ENCODE peak calls at places on chromosomes 3 and 15, in ten cellular contexts. Y is uterus, J is sigmoid colon, Q is kidney epithelial cell, W is spleen, A is heart right ventricle, D is stomach, U is Peyer's patch, K is psoas muscle, Z is tibial artery. M is an unnamed sample. For H3K27me3, the result is how much of the 10 kb centered on the place peaks cover.

GRCh38 chr3:132134611-132135010 is 99.8 kb upstream of the CPNE4 start:
- DNase-seq in Z (no peak), D (no peak), U (no peak), Q (peak), K (no peak), J (no peak), W (no peak), A (no peak), Y (no peak), M (no peak)

GRCh38 chr3:115518100-115518852 is 105.0 kb upstream of the GAP43 start:
- DNase-seq in Y (peak), J (no peak), D (no peak), A (peak), K (peak), W (no peak), Z (no peak), U (no peak), Q (peak), M (peak)

GRCh38 chr3:141544697-141545096 is 57.9 kb downstream of the RASA2 start:
- DNase-seq in Y (no peak), Q (no peak), U (no peak), J (no peak), D (no peak), K (no peak), W (no peak), Z (no peak), A (no peak), M (no peak)

GRCh38 chr3:65030847-65031463 is 343.2 kb upstream of the ADAMTS9 start:
- DNase-seq in Z (no peak), J (no peak), D (no peak), Y (no peak), U (no peak), A (no peak), W (no peak), Q (peak), K (no peak), M (no peak)

GRCh38 chr3:135752851-135753250 is 212.7 kb upstream of the PPP2R3A start:
- DNase-seq in Q (no peak), J (no peak), W (no peak), K (no peak), U (no peak), Z (no peak), D (no peak), A (no peak), Y (no peak), M (peak)

GRCh38 chr15:75712668-75713337 is at the start of gene CSPG4:
- DNase-seq in Q (no peak), A (peak), K (peak), Y (peak), U (no peak), Z (peak), D (peak), W (no peak), J (peak), M (peak)

GRCh38 chr3:127428344-127429001 is 140.6 kb upstream of the PRR20G start:
- DNase-seq in Z (no peak), J (peak), Y (no peak), U (peak), Q (no peak), K (no peak), A (no peak), D (no peak), W (no peak), M (no peak)

GRCh38 chr3:179421500-179421899 is 29.8 kb downstream of the GNB4 start:
- DNase-seq in U (no peak), J (no peak), D (no peak), Z (peak), W (no peak), Y (no peak), K (no peak), Q (no peak), A (no peak), M (peak)

GRCh38 chr15:66729339-66729951 is 27.4 kb downstream of the SMAD6 start:
- DNase-seq in A (no peak), D (no peak), J (peak), W (no peak), Y (peak), Z (no peak), U (no peak), K (no peak), Q (no peak), M (no peak)

GRCh38 chr3:164539215-164539614 is 539.1 kb downstream of the SI start:
- DNase-seq in Q (no peak), Y (no peak), K (no peak), D (no peak), A (no peak), Z (no peak), J (no peak), W (no peak), U (no peak), M (no peak)

GRCh38 chr15:59199775-59200465 is 6.7 kb upstream of the LDHAL6B start:
- DNase-seq in Z (peak), Q (peak), A (no peak), J (no peak), K (no peak), W (no peak), D (no peak), Y (no peak), U (no peak), M (no peak)

GRCh38 chr3:160200328-160200727 is 24.9 kb upstream of the C3orf80 start:
- DNase-seq in W (no peak), A (no peak), Z (no peak), U (no peak), Y (no peak), J (no peak), Q (no peak), D (no peak), K (no peak), M (no peak)

GRCh38 chr15:68656438-68656739 is 77.6 kb downstream of the CORO2B start:
- DNase-seq in K (no peak), W (no peak), J (no peak), D (no peak), Y (no peak), A (no peak), Q (no peak), Z (no peak), U (no peak), M (no peak)

GRCh38 chr15:55518009-55518408 is 10.0 kb upstream of the DNAAF4 start:
- DNase-seq in W (no peak), K (no peak), D (no peak), J (no peak), Y (no peak), Q (no peak), A (no peak), Z (no peak), U (no peak), M (no peak)

GRCh38 chr3:196322-197153 is at the start of gene CHL1:
- DNase-seq in D (no peak), A (peak), K (no peak), Z (no peak), Y (peak), W (peak), U (peak), Q (no peak), J (peak), M (peak)

GRCh38 chr15:68310178-68310810 is 32.7 kb downstream of the FEM1B start:
- DNase-seq in U (peak), Y (peak), W (peak), D (peak), Q (no peak), K (no peak), Z (peak), A (peak), J (no peak), M (no peak)

GRCh38 chr3:46187876-46188275 is 20.2 kb downstream of the CCR1 start:
- DNase-seq in Y (no peak), W (no peak), K (no peak), A (no peak), D (no peak), Q (peak), U (no peak), Z (no peak), J (no peak), M (no peak)

GRCh38 chr3:30146978-30147377 is 459.4 kb upstream of the TGFBR2 start:
- DNase-seq in W (no peak), K (no peak), A (no peak), D (no peak), Q (no peak), Y (no peak), U (no peak), Z (no peak), J (no peak), M (peak)

GRCh38 chr3:104604326-104605010 is 762.2 kb upstream of the ALCAM start:
- DNase-seq in A (no peak), J (no peak), W (no peak), U (no peak), D (no peak), Y (no peak), K (no peak), Q (no peak), Z (no peak), M (no peak)

GRCh38 chr3:45986303-45986982 is 9.2 kb downstream of the FYCO1 start:
- DNase-seq in A (peak), U (no peak), Y (no peak), D (peak), K (no peak), Q (no peak), W (no peak), Z (peak), J (peak), M (no peak)

GRCh38 chr15:60316961-60317360 is 80.8 kb downstream of the ANXA2 start:
- DNase-seq in U (no peak), J (no peak), Q (no peak), D (no peak), Y (no peak), W (no peak), K (no peak), Z (no peak), A (no peak), M (no peak)

GRCh38 chr3:149534671-149535394 is 60.3 kb downstream of the TM4SF4 start:
- DNase-seq in Y (no peak), Q (no peak), J (peak), W (no peak), K (no peak), A (no peak), D (no peak), U (no peak), Z (no peak), M (no peak)

GRCh38 chr15:67108122-67108871 is 42.9 kb downstream of the SMAD3 start:
- DNase-seq in D (no peak), K (no peak), J (no peak), W (peak), A (no peak), U (no peak), Y (no peak), Z (no peak), Q (no peak), M (no peak)

GRCh38 chr3:85483986-85484385 is 525.2 kb downstream of the CADM2 start:
- DNase-seq in A (no peak), Z (no peak), Y (no peak), W (no peak), D (no peak), Q (no peak), J (no peak), K (no peak), U (no peak), M (no peak)

GRCh38 chr3:107345968-107346367 is 31.3 kb upstream of the CCDC54 start:
- DNase-seq in Q (no peak), W (no peak), Y (no peak), Z (no peak), J (no peak), A (no peak), K (no peak), U (no peak), D (no peak), M (peak)

GRCh38 chr3:48952510-48953118 is 34.0 kb downstream of the ARIH2 start:
- DNase-seq in J (no peak), W (no peak), D (peak), U (peak), Q (no peak), Z (no peak), A (peak), K (no peak), Y (no peak), M (peak)

GRCh38 chr15:54094661-54095060 is 116.4 kb downstream of the UNC13C start:
- DNase-seq in J (no peak), A (no peak), Z (no peak), D (no peak), U (no peak), K (no peak), Y (no peak), W (no peak), Q (no peak), M (no peak)

GRCh38 chr3:139988472-139988871 is 53.5 kb downstream of the CLSTN2 start:
- DNase-seq in Y (no peak), K (no peak), A (no peak), D (no peak), U (no peak), W (no peak), Q (no peak), Z (no peak), J (no peak), M (no peak)

GRCh38 chr3:143302638-143303171 is 183.1 kb downstream of the CHST2 start:
- DNase-seq in Y (no peak), J (no peak), Q (peak), U (peak), K (peak), A (peak), Z (peak), D (no peak), W (peak), M (no peak)

GRCh38 chr3:129289201-129289921 is 10.7 kb downstream of the HMCES start:
- DNase-seq in W (no peak), Q (no peak), Z (no peak), K (no peak), J (no peak), Y (no peak), D (no peak), U (no peak), A (no peak), M (no peak)

GRCh38 chr3:44969170-44969569 is 6.8 kb downstream of the ZDHHC3 start:
- DNase-seq in W (no peak), K (no peak), Y (no peak), Q (no peak), Z (no peak), J (no peak), D (peak), U (no peak), A (no peak), M (no peak)

GRCh38 chr3:141407817-141408216 is 39.5 kb downstream of the ZBTB38 start:
- DNase-seq in Y (no peak), D (no peak), A (no peak), Q (no peak), K (no peak), Z (no peak), J (no peak), U (no peak), W (no peak), M (no peak)

GRCh38 chr3:123349566-123350450 is 99.1 kb downstream of the ADCY5 start:
- DNase-seq in U (no peak), K (no peak), D (no peak), Q (no peak), W (peak), J (peak), A (no peak), Y (no peak), Z (no peak), M (no peak)
- H3K27me3 ChIP-seq in U (under half), K (under half), D (under half), Q (under half), W (under half), J (under half), A (under half), Y (under half), Z (under half), M (under half)

DNA sequence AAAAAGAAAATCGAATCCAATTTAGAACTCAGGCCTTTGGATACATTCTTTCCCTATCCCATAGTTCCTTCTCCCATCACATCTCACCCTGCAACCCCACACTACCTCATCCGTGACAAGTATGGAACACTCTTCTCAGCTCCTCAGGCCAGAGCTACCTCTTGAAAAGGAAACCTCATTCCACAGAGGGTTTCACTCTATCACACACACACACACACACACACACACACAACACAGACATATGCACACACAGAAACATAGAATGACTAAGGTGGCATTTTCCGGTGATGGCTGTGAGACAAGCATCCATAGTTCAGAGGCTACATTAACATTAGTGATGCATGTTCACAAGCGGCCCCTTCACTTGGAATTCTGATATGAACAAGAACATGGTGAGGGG is 122.0 kb upstream of the HES1 start:
- DNase-seq in A (no peak), W (no peak), K (no peak), D (no peak), Y (no peak), Q (no peak), J (no peak), Z (no peak), U (no peak), M (no peak)
- H3K27me3 ChIP-seq in A (under half), W (under half), K (under half), D (under half), Y (under half), Q (under half), J (under half), Z (under half), U (under half), M (under half)

GRCh38 chr15:43211336-43211735 is 9.5 kb downstream of the EPB42 start:
- DNase-seq in Y (no peak), W (no peak), Q (no peak), A (no peak), D (no peak), Z (no peak), K (no peak), U (peak), J (no peak), M (no peak)
- H3K27me3 ChIP-seq in Y (under half), W (under half), Q (under half), A (under half), D (under half), Z (under half), K (under half), U (under half), J (under half), M (under half)

GRCh38 chr15:98035134-98035533 is 74.6 kb downstream of the ARRDC4 start:
- DNase-seq in U (no peak), Y (no peak), J (no peak), Z (no peak), Q (no peak), W (no peak), A (no peak), D (no peak), K (no peak), M (no peak)
- H3K27me3 ChIP-seq in U (under half), Y (under half), J (under half), Z (under half), Q (under half), W (under half), A (under half), D (under half), K (under half), M (under half)